ENCODE peak calls at places on chromosome 9, in six cellular contexts. K is AG04450, T is left lung, B is GM13977, P is GM13976, R is lung. L is an unnamed sample.

GRCh38 chr9:92661761-92662160 is 8.2 kb downstream of the IPPK start:
- DNase-seq in K (no peak), T (no peak), B (no peak), P (no peak), R (no peak), L (no peak)

GRCh38 chr9:120386390-120387131 is 193.4 kb downstream of the CDK5RAP2 start:
- DNase-seq in K (no peak), T (no peak), B (no peak), P (no peak), R (no peak), L (no peak)

GRCh38 chr9:13934411-13934810 is 379.5 kb downstream of the NFIB start:
- DNase-seq in K (no peak), T (no peak), B (no peak), P (no peak), R (no peak), L (no peak)

GRCh38 chr9:91117959-91118651 is 243.6 kb downstream of the AUH start:
- DNase-seq in K (no peak), T (peak; percentile 96), B (no peak), P (no peak), R (peak; percentile 96), L (no peak)

GRCh38 chr9:109989296-109989695 is 209.3 kb downstream of the PALM2AKAP2 start:
- DNase-seq in K (no peak), T (no peak), B (no peak), P (no peak), R (no peak), L (no peak)

GRCh38 chr9:89317282-89317681 is 1.0 kb upstream of the SECISBP2 start:
- DNase-seq in K (no peak), T (no peak), B (no peak), P (no peak), R (no peak), L (no peak)

GRCh38 chr9:13675638-13676000 is 396.1 kb upstream of the MPDZ start:
- DNase-seq in K (no peak), T (no peak), B (no peak), P (no peak), R (no peak), L (no peak)

GRCh38 chr9:138074516-138074915 is 196.9 kb downstream of the CACNA1B start:
- DNase-seq in K (no peak), T (no peak), B (no peak), P (no peak), R (no peak), L (peak; percentile 2)

GRCh38 chr9:6383551-6384225 is 29.3 kb upstream of the UHRF2 start:
- DNase-seq in K (peak; percentile 24), T (no peak), B (no peak), P (no peak), R (no peak), L (no peak)

GRCh38 chr9:22169243-22169642 is 160.1 kb upstream of the CDKN2B start:
- DNase-seq in K (no peak), T (no peak), B (no peak), P (no peak), R (no peak), L (no peak)

GRCh38 chr9:5549671-5550650 is 39.6 kb downstream of the PDCD1LG2 start:
- DNase-seq in K (no peak), T (no peak), B (no peak), P (no peak), R (no peak), L (no peak)

GRCh38 chr9:113463418-113464285 is at the start of gene RGS3:
- DNase-seq in K (no peak), T (peak; percentile 77), B (no peak), P (no peak), R (peak; percentile 70), L (no peak)

GRCh38 chr9:125540497-125540896 is 166.5 kb downstream of the MAPKAP1 start:
- DNase-seq in K (no peak), T (no peak), B (no peak), P (no peak), R (no peak), L (no peak)

GRCh38 chr9:20941177-20941690 is 90.2 kb downstream of the HACD4 start:
- DNase-seq in K (peak; percentile 36), T (peak; percentile 35), B (peak; percentile 54), P (peak; percentile 57), R (peak; percentile 32), L (no peak)

GRCh38 chr9:133421615-133422542 is at the start of gene ADAMTS13:
- DNase-seq in K (no peak), T (no peak), B (peak; percentile 80), P (peak; percentile 83), R (no peak), L (no peak)

GRCh38 chr9:93897075-93897970 is 57.8 kb downstream of the BARX1 start:
- DNase-seq in K (no peak), T (no peak), B (no peak), P (peak; percentile 24), R (no peak), L (no peak)

GRCh38 chr9:128150594-128151342 is 1.5 kb downstream of the LCN2 start:
- DNase-seq in K (no peak), T (no peak), B (no peak), P (no peak), R (no peak), L (no peak)

GRCh38 chr9:128149951-128150593 is 819 bp downstream of the LCN2 start:
- DNase-seq in K (no peak), T (no peak), B (no peak), P (no peak), R (no peak), L (no peak)

GRCh38 chr9:128152133-128152780 is 3.0 kb downstream of the LCN2 start:
- DNase-seq in K (no peak), T (no peak), B (no peak), P (no peak), R (no peak), L (no peak)

GRCh38 chr9:128152781-128153116 is 3.5 kb downstream of the LCN2 start:
- DNase-seq in K (no peak), T (no peak), B (no peak), P (no peak), R (no peak), L (no peak)

DNA sequence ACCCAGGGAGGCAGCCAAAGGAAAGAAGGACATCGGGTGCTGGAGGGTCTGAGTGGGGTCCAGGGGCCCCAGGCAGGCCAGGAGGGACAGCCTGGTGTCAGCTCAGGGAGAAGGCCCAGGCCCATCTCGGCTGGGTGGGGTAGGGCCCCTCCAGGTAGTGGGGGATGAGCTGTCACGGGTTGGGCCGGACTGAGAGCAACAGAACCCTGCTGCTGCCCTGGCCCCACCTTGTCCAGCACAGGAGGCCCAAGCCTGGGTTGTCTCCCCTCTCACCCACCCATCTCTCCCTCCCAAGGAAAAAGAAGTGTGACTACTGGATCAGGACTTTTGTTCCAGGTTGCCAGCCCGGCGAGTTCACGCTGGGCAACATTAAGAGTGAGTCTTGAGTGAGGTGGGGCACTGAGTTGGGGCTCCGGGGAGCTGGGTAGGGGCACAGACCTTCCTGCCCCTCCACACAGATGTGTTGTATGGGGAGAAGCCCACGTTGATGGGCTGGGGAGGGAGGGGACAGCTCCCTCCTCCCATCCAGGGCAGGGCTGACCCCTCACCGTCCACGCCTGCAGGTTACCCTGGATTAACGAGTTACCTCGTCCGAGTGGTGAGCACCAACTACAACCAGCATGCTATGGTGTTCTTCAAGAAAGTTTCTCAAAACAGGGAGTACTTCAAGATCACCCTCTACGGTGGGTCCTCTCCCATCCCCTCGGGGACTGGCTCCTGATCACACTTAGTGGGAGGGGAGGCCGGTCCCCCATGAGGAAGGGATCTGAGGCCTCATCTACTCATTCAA is 2.3 kb downstream of the LCN2 start:
- DNase-seq in K (no peak), T (no peak), B (no peak), P (no peak), R (no peak), L (no peak)
- TF ChIP-seq CTCF in K (no peak), T (no peak), B (no peak), P (no peak), R (no peak), L (no peak)

GRCh38 chr9:29208670-29209069 is 1635.4 kb upstream of the C9orf72 start:
- DNase-seq in K (no peak), T (no peak), B (no peak), P (no peak), R (no peak), L (no peak)
- TF ChIP-seq CTCF in K (no peak), T (no peak), B (no peak), P (no peak), R (no peak), L (no peak)

GRCh38 chr9:107948086-107948485 is 458.5 kb upstream of the KLF4 start:
- DNase-seq in K (no peak), T (no peak), B (no peak), P (no peak), R (no peak), L (no peak)
- TF ChIP-seq CTCF in K (no peak), T (no peak), B (no peak), P (no peak), R (no peak), L (no peak)

GRCh38 chr9:81371824-81372223 is 317.5 kb downstream of the TLE1 start:
- DNase-seq in K (no peak), T (no peak), B (no peak), P (no peak), R (no peak), L (no peak)
- TF ChIP-seq CTCF in K (no peak), T (no peak), B (no peak), P (no peak), R (no peak), L (no peak)